ENCODE peak calls at places on chromosomes 2 and 18, in four cellular contexts. S is H1, K is HCT116, P is WTC11. G is an unnamed sample.

GRCh38 chr18:69935319-69936190 is 12.1 kb downstream of the CD226 start:
- DNase-seq in S (no peak), P (no peak), K (peak), G (no peak)

GRCh38 chr2:148642891-148643416 is 1.6 kb upstream of the EPC2 start:
- DNase-seq in K (peak), S (no peak), P (no peak), G (no peak)

GRCh38 chr2:118047273-118047898 is 33.5 kb upstream of the CCDC93 start:
- DNase-seq in S (no peak), K (no peak), P (no peak), G (no peak)

GRCh38 chr2:166449439-166449838 is 44.6 kb downstream of the SCN7A start:
- DNase-seq in S (no peak), K (no peak), P (no peak), G (no peak)

GRCh38 chr2:56831780-56832179 is 648.0 kb downstream of the CCDC85A start:
- DNase-seq in K (no peak), S (no peak), P (no peak), G (no peak)

GRCh38 chr18:35191252-35192025 is 49.4 kb upstream of the ZNF397 start:
- DNase-seq in P (no peak), S (no peak), K (no peak), G (no peak)

GRCh38 chr2:174603280-174603679 is 5.7 kb upstream of the WIPF1 start:
- DNase-seq in S (no peak), K (peak), P (peak), G (peak)

GRCh38 chr2:138019289-138019688 is 55.0 kb downstream of the HNMT start:
- DNase-seq in K (no peak), P (no peak), S (no peak), G (no peak)

GRCh38 chr2:1493361-1494126 is 80.3 kb downstream of the TPO start:
- DNase-seq in S (no peak), K (no peak), P (peak), G (no peak)

GRCh38 chr18:80196528-80197320 is 50.6 kb downstream of the PARD6G start:
- DNase-seq in P (no peak), S (peak), K (no peak), G (no peak)

GRCh38 chr2:108916397-108917077 is 72.5 kb downstream of the EDAR start:
- DNase-seq in P (no peak), S (no peak), K (no peak), G (no peak)

GRCh38 chr2:163637876-163638275 is 97.9 kb downstream of the FIGN start:
- DNase-seq in S (no peak), K (no peak), P (no peak), G (no peak)

GRCh38 chr2:48852938-48853337 is 97.4 kb upstream of the LHCGR start:
- DNase-seq in P (no peak), K (no peak), S (no peak), G (no peak)

GRCh38 chr2:127358971-127359370 is 28.8 kb downstream of the MAP3K2 start:
- DNase-seq in K (no peak), P (no peak), S (no peak), G (no peak)

GRCh38 chr2:67625671-67626070 is 228.5 kb downstream of the ETAA1 start:
- DNase-seq in P (no peak), S (no peak), K (no peak), G (no peak)

GRCh38 chr2:16652296-16653082 is 13.1 kb downstream of the CYRIA start:
- DNase-seq in K (no peak), P (no peak), S (no peak), G (no peak)

GRCh38 chr2:191302459-191303155 is 57.4 kb downstream of the MYO1B start:
- DNase-seq in K (peak), S (no peak), P (no peak), G (peak)

GRCh38 chr18:48213791-48214190 is 195.4 kb downstream of the ZBTB7C start:
- DNase-seq in K (no peak), P (no peak), S (no peak), G (no peak)

GRCh38 chr2:9252002-9252357 is 45.4 kb downstream of the ASAP2 start:
- DNase-seq in P (no peak), K (no peak), S (no peak), G (no peak)

GRCh38 chr2:66434679-66435548 is at the start of gene MEIS1:
- DNase-seq in K (no peak), P (peak), S (peak), G (peak)

GRCh38 chr2:235390108-235390815 is 103.6 kb upstream of the AGAP1 start:
- DNase-seq in S (no peak), P (no peak), K (no peak), G (no peak)

GRCh38 chr2:1869987-1870386 is 125.7 kb upstream of the PXDN start:
- DNase-seq in P (no peak), K (no peak), S (no peak), G (no peak)

GRCh38 chr2:172281648-172282576 is 145.5 kb upstream of the ITGA6 start:
- DNase-seq in S (no peak), P (no peak), K (no peak), G (no peak)

GRCh38 chr2:36663851-36664715 is 32.4 kb upstream of the VIT start:
- DNase-seq in K (peak), P (no peak), S (no peak), G (peak)

GRCh38 chr18:21264651-21265050 is 22.6 kb downstream of the GREB1L start:
- DNase-seq in K (no peak), S (no peak), P (peak), G (no peak)

GRCh38 chr18:58676270-58676669 is 5.0 kb downstream of the MALT1 start:
- DNase-seq in P (no peak), K (no peak), S (no peak), G (no peak)

GRCh38 chr2:215664847-215665525 is 229.1 kb upstream of the FN1 start:
- DNase-seq in P (no peak), S (no peak), K (peak), G (no peak)

DNA sequence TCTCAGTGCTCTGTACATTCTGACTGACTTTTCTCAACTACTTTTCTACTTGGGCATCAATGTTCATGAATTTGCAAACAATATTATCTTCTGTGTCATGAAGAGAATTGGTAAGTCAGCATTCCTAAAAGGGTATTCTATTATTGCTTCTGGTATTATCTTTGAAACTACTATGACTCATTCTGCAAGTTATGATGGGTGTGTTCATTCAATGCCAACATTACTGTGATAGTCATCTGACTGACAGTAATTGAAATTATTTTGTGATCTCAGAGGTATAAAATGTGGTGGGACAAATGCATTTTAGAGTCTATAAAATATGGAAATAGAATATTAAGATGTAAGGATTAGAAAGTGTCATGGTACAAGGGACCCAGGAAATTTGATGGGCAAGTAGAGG is 736.0 kb upstream of the CELF4 start:
- DNase-seq in P (no peak), K (no peak), S (no peak), G (no peak)
- TF ChIP-seq SP1 in P (no peak), K (no peak), S (no peak), G (no peak)

GRCh38 chr2:46352621-46353020 is 55.4 kb downstream of the EPAS1 start:
- DNase-seq in P (no peak), K (no peak), S (no peak), G (no peak)
- TF ChIP-seq SP1 in P (no peak), K (no peak), S (no peak), G (no peak)

GRCh38 chr2:24658531-24659202 is 134.5 kb downstream of the PTRHD1 start:
- DNase-seq in P (no peak), K (no peak), S (no peak), G (no peak)
- TF ChIP-seq SP1 in P (no peak), K (no peak), S (no peak), G (no peak)

GRCh38 chr2:86297382-86298147 is 39.9 kb downstream of the REEP1 start:
- DNase-seq in S (no peak), P (peak), K (no peak), G (no peak)
- TF ChIP-seq SP1 in S (no peak), P (no peak), K (no peak), G (no peak)

DNA sequence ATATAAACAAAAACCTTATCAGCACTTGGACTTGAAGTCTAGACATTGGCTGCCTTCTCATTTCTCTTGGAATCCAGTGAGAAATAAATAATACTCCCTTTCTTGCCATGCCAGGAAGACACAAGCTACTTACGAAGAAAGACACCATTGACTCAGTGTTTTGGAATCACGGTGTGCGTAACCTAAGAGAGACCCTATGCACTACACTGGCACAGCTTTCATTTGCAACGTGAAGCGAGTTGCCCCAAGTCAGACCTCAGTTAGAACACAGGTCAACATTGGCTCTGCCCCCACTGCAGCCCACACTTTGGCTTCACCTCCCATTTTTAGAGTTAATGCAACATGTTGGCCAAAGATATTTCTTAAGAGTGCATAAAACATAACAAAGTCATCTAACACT is 54.2 kb downstream of the PIEZO2 start:
- DNase-seq in S (no peak), P (no peak), K (no peak), G (no peak)
- TF ChIP-seq SP1 in S (no peak), P (no peak), K (no peak), G (no peak)

DNA sequence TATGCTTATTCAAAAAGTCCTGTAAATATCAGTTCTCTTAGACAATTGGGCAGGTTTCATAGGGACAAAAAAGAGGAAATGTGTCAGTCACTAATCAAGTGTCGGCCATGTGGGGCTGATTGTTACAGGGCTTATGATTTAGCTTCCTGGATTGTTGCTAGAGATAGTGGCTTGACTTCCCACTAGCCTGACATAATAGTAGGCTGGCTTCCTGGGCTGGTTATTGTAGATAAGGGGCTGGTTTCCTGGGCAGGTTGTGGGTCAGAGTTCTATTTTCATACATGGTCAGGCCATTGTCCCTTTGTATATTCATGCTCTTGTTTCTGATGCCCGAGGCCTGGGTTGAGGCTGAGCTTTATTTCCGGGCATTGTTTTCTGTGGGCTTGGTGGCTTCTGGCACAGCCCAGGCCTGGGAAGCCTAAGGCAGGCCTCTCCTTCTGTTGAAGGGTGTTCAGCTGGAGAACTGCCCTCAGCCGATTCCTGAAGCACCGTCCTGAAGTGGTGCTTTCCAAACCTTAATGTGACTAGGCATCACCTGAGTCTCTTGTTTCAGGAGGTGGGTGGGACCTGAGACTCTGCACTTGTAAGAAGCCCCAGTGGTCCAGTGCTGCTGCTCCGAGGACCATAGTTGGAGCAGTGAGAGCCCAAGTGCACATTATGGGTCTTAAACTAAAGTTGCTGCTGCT is 37.0 kb downstream of the CD8B2 start:
- DNase-seq in P (no peak), K (no peak), S (no peak), G (no peak)
- TF ChIP-seq SP1 in P (no peak), K (no peak), S (no peak), G (no peak)

GRCh38 chr2:19819097-19820065 is 82.4 kb downstream of the TTC32 start:
- DNase-seq in P (no peak), K (peak), S (peak), G (no peak)
- TF ChIP-seq SP1 in P (no peak), K (peak), S (no peak), G (no peak)

DNA sequence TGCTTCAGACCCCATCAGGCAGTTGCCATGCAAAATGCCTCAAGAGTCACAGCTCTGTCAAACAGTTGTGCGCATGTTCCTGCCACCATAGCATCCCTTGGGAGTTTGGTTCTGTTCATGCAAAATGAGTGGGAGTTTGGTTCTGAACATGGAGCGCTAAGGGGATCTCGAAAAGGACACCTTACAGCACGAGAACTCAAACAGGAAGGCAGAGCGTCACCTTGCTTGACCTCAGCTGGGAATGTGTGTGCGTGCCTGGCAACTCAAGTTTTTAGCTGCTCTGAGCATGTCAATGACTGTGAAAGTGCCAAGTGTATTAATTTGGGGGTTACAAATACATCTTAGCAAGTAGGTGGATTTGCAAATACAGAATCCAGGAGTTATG is 16.6 kb downstream of the MALL start:
- DNase-seq in S (no peak), K (no peak), P (no peak), G (no peak)
- TF ChIP-seq SP1 in S (no peak), K (no peak), P (no peak), G (no peak)

GRCh38 chr2:11832531-11832930 is 86.1 kb downstream of the LPIN1 start:
- DNase-seq in S (no peak), P (no peak), K (no peak), G (no peak)
- TF ChIP-seq SP1 in S (no peak), P (no peak), K (no peak), G (no peak)

G was measured in HEK293T.